ENCODE peak calls at places on chromosomes 3 and 15, in eight cellular contexts. L is left ventricle myocardium inferior; S is right cardiac atrium; F is thoracic aorta; M is PC-3; W is cardiac muscle cell; E is heart right ventricle; Y is CD4-positive, CD25-positive, alpha-beta regulatory T cell. J is an unnamed sample. For H3K9me3, the result is how much of the 10 kb centered on the place peaks cover.

GRCh38 chr15:89820651-89821611 is 6.3 kb upstream of the ANPEP start:
- DNase-seq in L (no peak), S (no peak), F (no peak), M (peak), W (peak), E (no peak), Y (no peak), J (no peak)

GRCh38 chr3:115885621-115886020 is 262.3 kb downstream of the GAP43 start:
- DNase-seq in L (no peak), S (no peak), F (no peak), M (peak), W (peak), E (no peak), Y (no peak), J (no peak)

GRCh38 chr3:10509325-10509724 is 3.9 kb upstream of the ATP2B2 start:
- DNase-seq in L (no peak), S (no peak), F (no peak), M (no peak), W (no peak), E (no peak), Y (no peak), J (no peak)

GRCh38 chr15:73265536-73266153 is 103.1 kb downstream of the HCN4 start:
- DNase-seq in L (no peak), S (peak), F (no peak), M (peak), W (peak), E (no peak), Y (peak), J (peak)

GRCh38 chr3:175890056-175890455 is 1030.9 kb downstream of the NAALADL2 start:
- DNase-seq in L (no peak), S (no peak), F (no peak), M (no peak), W (no peak), E (no peak), Y (no peak), J (no peak)

GRCh38 chr3:122974764-122975162 is 52.8 kb downstream of the SEMA5B start:
- DNase-seq in L (peak), S (peak), F (peak), M (peak), W (peak), E (peak), Y (no peak), J (no peak)

GRCh38 chr15:74799843-74800558 is 12.6 kb upstream of the LMAN1L start:
- DNase-seq in L (peak), S (peak), F (peak), M (peak), W (peak), E (peak), Y (peak), J (peak)

GRCh38 chr3:52403955-52404354 is 40.9 kb downstream of the SEMA3G start:
- DNase-seq in L (peak), S (peak), F (no peak), M (no peak), W (no peak), E (no peak), Y (no peak), J (no peak)

GRCh38 chr15:33623010-33623409 is 312.2 kb downstream of the RYR3 start:
- DNase-seq in L (no peak), S (no peak), F (no peak), M (no peak), W (no peak), E (no peak), Y (no peak), J (no peak)

GRCh38 chr15:38516636-38517035 is 48.0 kb downstream of the RASGRP1 start:
- DNase-seq in L (no peak), S (no peak), F (no peak), M (no peak), W (no peak), E (no peak), Y (no peak), J (no peak)

GRCh38 chr3:142498397-142499180 is 50.8 kb upstream of the XRN1 start:
- DNase-seq in L (no peak), S (no peak), F (no peak), M (no peak), W (peak), E (no peak), Y (no peak), J (no peak)

GRCh38 chr3:129614927-129615363 is 8.5 kb upstream of the PLXND1 start:
- DNase-seq in L (peak), S (peak), F (no peak), M (no peak), W (peak), E (peak), Y (no peak), J (no peak)

GRCh38 chr3:69547457-69548014 is 161.6 kb upstream of the FRMD4B start:
- DNase-seq in L (no peak), S (no peak), F (no peak), M (peak), W (no peak), E (no peak), Y (no peak), J (no peak)

GRCh38 chr3:155585384-155585783 is 159.5 kb downstream of the PLCH1 start:
- DNase-seq in L (no peak), S (no peak), F (no peak), M (peak), W (no peak), E (no peak), Y (no peak), J (no peak)

GRCh38 chr15:69593981-69594966 is 141.7 kb downstream of the RPLP1 start:
- DNase-seq in L (peak), S (peak), F (peak), M (peak), W (peak), E (peak), Y (no peak), J (no peak)

GRCh38 chr3:38247366-38248035 is 18.1 kb upstream of the SLC22A13 start:
- DNase-seq in L (no peak), S (no peak), F (no peak), M (peak), W (peak), E (no peak), Y (no peak), J (no peak)

GRCh38 chr3:106381265-106381942 is 512.6 kb upstream of the CBLB start:
- DNase-seq in L (no peak), S (no peak), F (no peak), M (peak), W (no peak), E (no peak), Y (no peak), J (no peak)

GRCh38 chr15:64599226-64599625 is 138.8 kb downstream of the ZNF609 start:
- DNase-seq in L (no peak), S (no peak), F (no peak), M (no peak), W (no peak), E (no peak), Y (no peak), J (no peak)

GRCh38 chr15:40340038-40340739 is 550 bp downstream of the CCDC9B start:
- DNase-seq in L (peak), S (peak), F (peak), M (peak), W (peak), E (peak), Y (no peak), J (no peak)

GRCh38 chr15:76327191-76328105 is 9.1 kb upstream of the ISL2 start:
- DNase-seq in L (no peak), S (no peak), F (no peak), M (peak), W (no peak), E (no peak), Y (no peak), J (no peak)

GRCh38 chr3:132318451-132318850 is 1.2 kb downstream of the ACP3 start:
- DNase-seq in L (no peak), S (no peak), F (no peak), M (peak), W (peak), E (no peak), Y (no peak), J (no peak)

GRCh38 chr3:16545413-16546185 is 32.1 kb upstream of the RFTN1 start:
- DNase-seq in L (no peak), S (no peak), F (no peak), M (no peak), W (no peak), E (no peak), Y (no peak), J (no peak)

GRCh38 chr15:65115542-65115941 is 542 bp upstream of the UBAP1L start:
- DNase-seq in L (no peak), S (no peak), F (no peak), M (no peak), W (no peak), E (no peak), Y (no peak), J (no peak)

GRCh38 chr15:42059661-42060476 is 34.5 kb downstream of the PLA2G4D start:
- DNase-seq in L (peak), S (peak), F (no peak), M (peak), W (peak), E (peak), Y (peak), J (peak)

GRCh38 chr3:171614318-171614967 is 154.2 kb upstream of the TNIK start:
- DNase-seq in L (no peak), S (peak), F (no peak), M (no peak), W (peak), E (peak), Y (no peak), J (peak)

GRCh38 chr3:10638466-10638865 is 133.1 kb upstream of the ATP2B2 start:
- DNase-seq in L (no peak), S (no peak), F (no peak), M (no peak), W (no peak), E (no peak), Y (no peak), J (no peak)

GRCh38 chr3:43394071-43394501 is 107.7 kb downstream of the SNRK start:
- DNase-seq in L (peak), S (peak), F (no peak), M (peak), W (peak), E (peak), Y (no peak), J (no peak)

GRCh38 chr3:120393252-120393651 is 44.1 kb upstream of the LRRC58 start:
- DNase-seq in L (no peak), S (no peak), F (no peak), M (no peak), W (no peak), E (no peak), Y (no peak), J (no peak)

GRCh38 chr3:16400143-16400935 is 113.2 kb downstream of the RFTN1 start:
- DNase-seq in L (no peak), S (peak), F (no peak), M (no peak), W (no peak), E (no peak), Y (no peak), J (no peak)

GRCh38 chr15:77901251-77901881 is 176.1 kb downstream of the TBC1D2B start:
- DNase-seq in L (no peak), S (peak), F (no peak), M (no peak), W (no peak), E (no peak), Y (no peak), J (no peak)

GRCh38 chr3:96959902-96960596 is 145.7 kb downstream of the EPHA6 start:
- DNase-seq in L (no peak), S (no peak), F (no peak), M (peak), W (no peak), E (no peak), Y (no peak), J (no peak)

GRCh38 chr3:159586587-159587202 is 401.9 kb upstream of the IL12A start:
- DNase-seq in L (no peak), S (peak), F (no peak), M (peak), W (peak), E (no peak), Y (no peak), J (no peak)

GRCh38 chr3:183100376-183100775 is 1.1 kb upstream of the MCCC1 start:
- DNase-seq in L (no peak), S (no peak), F (no peak), M (peak), W (peak), E (no peak), Y (no peak), J (no peak)

GRCh38 chr3:110940074-110940473 is 131.5 kb upstream of the NECTIN3 start:
- DNase-seq in L (no peak), S (no peak), F (no peak), M (no peak), W (no peak), E (no peak), Y (no peak), J (no peak)

GRCh38 chr3:110946810-110947209 is 124.8 kb upstream of the NECTIN3 start:
- DNase-seq in L (no peak), S (no peak), F (no peak), M (no peak), W (no peak), E (no peak), Y (no peak), J (no peak)

DNA sequence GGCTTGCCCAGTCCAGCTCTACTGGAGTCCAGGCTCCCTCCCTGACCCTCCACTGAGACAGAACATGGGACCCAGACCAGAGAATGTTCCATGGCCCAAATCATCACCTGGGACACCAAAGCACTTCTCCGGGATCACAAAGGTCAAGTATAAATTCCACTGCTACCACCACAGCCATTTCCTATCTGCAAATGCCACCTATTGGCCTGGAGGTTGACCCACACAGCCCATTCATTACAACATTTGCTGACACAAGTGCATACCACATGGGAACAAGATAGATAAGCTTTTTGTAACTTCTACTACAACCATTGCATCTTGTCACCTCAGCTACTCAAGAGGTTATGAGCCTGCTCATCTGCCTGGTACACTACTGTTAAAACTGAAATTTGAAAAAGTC is 126.8 kb upstream of the NECTIN3 start:
- DNase-seq in L (no peak), S (no peak), F (no peak), M (no peak), W (no peak), E (no peak), Y (no peak), J (no peak)
- H3K9me3 ChIP-seq in L (half or more), S (under half), F (under half), M (under half), W (under half), E (under half), Y (under half), J (under half)

GRCh38 chr3:94008253-94008652 is 20.1 kb downstream of the STX19 start:
- DNase-seq in L (no peak), S (no peak), F (no peak), M (no peak), W (no peak), E (no peak), Y (no peak), J (no peak)
- H3K9me3 ChIP-seq in L (under half), S (under half), F (under half), M (under half), W (under half), E (under half), Y (under half), J (under half)

DNA sequence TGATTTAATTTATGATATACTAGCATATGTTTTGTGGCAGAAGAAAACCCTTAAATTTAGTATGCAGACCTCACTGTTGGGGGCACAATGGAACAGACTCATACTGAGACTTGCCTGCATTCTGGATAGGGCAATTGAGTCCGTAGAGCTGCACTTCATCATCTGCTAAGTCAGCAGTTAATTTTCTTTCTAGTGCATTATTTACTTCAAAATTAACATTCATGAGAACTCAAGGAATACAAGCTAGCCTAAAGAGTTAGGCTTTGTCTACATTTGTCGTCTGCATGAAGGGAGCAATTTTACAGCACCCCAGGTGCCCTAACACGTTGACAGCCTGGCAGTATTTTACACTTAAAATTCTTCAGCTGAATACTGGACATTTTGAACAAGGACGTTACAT is 345.5 kb downstream of the CHL1 start:
- DNase-seq in L (no peak), S (no peak), F (no peak), M (no peak), W (no peak), E (no peak), Y (no peak), J (no peak)
- H3K9me3 ChIP-seq in L (under half), S (under half), F (under half), M (under half), W (under half), E (under half), Y (under half), J (under half)

DNA sequence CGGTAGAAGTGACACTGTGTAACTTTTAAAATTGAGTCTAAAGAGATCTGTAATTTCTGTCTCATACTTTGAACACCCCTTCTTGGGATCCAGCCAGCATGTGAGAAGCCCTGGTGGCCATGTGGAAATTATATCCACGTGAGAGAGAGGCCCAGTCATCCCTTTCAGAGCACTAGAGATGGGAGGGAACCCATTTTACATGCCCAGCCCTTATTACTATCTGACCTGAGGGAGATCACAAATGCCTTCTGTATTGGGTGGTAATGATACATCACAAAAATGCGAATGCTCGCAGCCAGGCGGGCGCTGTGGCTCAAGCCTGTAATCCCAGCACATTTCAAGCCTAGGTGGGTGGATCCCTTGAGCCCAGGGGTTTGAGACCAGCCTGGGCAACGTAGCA is 27.3 kb upstream of the TRAK1 start:
- DNase-seq in L (no peak), S (no peak), F (no peak), M (no peak), W (peak), E (no peak), Y (no peak), J (no peak)
- H3K9me3 ChIP-seq in L (under half), S (under half), F (under half), M (under half), W (under half), E (under half), Y (under half), J (under half)

GRCh38 chr3:7270731-7271130 is 409.8 kb downstream of the GRM7 start:
- DNase-seq in L (no peak), S (no peak), F (no peak), M (no peak), W (no peak), E (no peak), Y (no peak), J (no peak)

GRCh38 chr3:7275396-7275795 is 414.5 kb downstream of the GRM7 start:
- DNase-seq in L (no peak), S (no peak), F (no peak), M (no peak), W (no peak), E (no peak), Y (no peak), J (no peak)

GRCh38 chr3:7272203-7272602 is 411.3 kb downstream of the GRM7 start:
- DNase-seq in L (no peak), S (no peak), F (no peak), M (no peak), W (no peak), E (no peak), Y (no peak), J (no peak)

GRCh38 chr3:7271631-7272030 is 410.7 kb downstream of the GRM7 start:
- DNase-seq in L (no peak), S (no peak), F (no peak), M (no peak), W (no peak), E (no peak), Y (no peak), J (no peak)
- H3K9me3 ChIP-seq in L (under half), S (under half), F (under half), M (under half), W (under half), E (under half), Y (under half), J (under half)

GRCh38 chr3:27720029-27720518 is 2.0 kb downstream of the EOMES start:
- DNase-seq in L (no peak), S (no peak), F (no peak), M (no peak), W (no peak), E (no peak), Y (no peak), J (no peak)

GRCh38 chr3:27720899-27721716 is 1.0 kb downstream of the EOMES start:
- DNase-seq in L (no peak), S (no peak), F (no peak), M (peak), W (no peak), E (no peak), Y (no peak), J (no peak)

GRCh38 chr3:27723803-27724458 is 1.8 kb upstream of the EOMES start:
- DNase-seq in L (no peak), S (no peak), F (no peak), M (no peak), W (no peak), E (no peak), Y (no peak), J (no peak)

GRCh38 chr3:27722957-27723802 is 1.1 kb upstream of the EOMES start:
- DNase-seq in L (no peak), S (no peak), F (no peak), M (no peak), W (no peak), E (no peak), Y (no peak), J (no peak)

GRCh38 chr3:27721717-27722564 is at the start of gene EOMES:
- DNase-seq in L (no peak), S (peak), F (no peak), M (peak), W (peak), E (no peak), Y (peak), J (peak)
- H3K9me3 ChIP-seq in L (under half), S (under half), F (under half), M (under half), W (under half), E (under half), Y (under half), J (under half)

DNA sequence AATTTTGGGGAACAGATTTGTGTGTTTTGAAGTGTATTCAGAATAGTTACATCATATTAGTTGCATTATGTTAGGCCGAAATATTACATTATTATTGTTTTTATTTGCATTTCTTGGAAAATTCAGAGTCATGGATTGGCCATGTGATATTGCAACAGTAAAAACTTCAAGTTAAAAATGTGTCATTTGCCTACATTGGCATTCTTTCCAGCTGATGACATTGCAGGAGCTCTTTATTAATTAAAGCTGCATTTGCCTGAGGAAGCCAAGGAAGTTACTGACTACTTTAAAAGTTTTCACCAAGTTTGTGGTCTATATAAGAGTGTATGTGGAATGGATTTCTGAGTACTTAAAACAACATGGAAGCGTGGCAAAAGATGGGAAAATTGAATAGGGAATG is 726.4 kb upstream of the SGO1 start:
- DNase-seq in L (no peak), S (no peak), F (no peak), M (no peak), W (no peak), E (no peak), Y (no peak), J (no peak)
- H3K9me3 ChIP-seq in L (under half), S (under half), F (under half), M (under half), W (under half), E (under half), Y (under half), J (under half)

J was measured in T-helper 17 cell.